ENCODE peak calls at places on chromosome 22, in eight cellular contexts. One of them, this sample, is unnamed.

GRCh38 chr22:38203855-38204497 is 2.2 kb downstream of the MAFF start:
- DNase-seq in hippocampal formation: no peak
- DNase-seq in naive B cell: no peak
- DNase-seq in neural crest cell: no peak
- DNase-seq in adipocyte: peak
- DNase-seq in HFFc6: no peak
- DNase-seq in T-cell: no peak
- DNase-seq in mucosa of descending colon: no peak
- DNase-seq in this sample: no peak

GRCh38 chr22:41518048-41518347 is 26.3 kb downstream of the POLR3H start:
- DNase-seq in hippocampal formation: no peak
- DNase-seq in naive B cell: no peak
- DNase-seq in neural crest cell: no peak
- DNase-seq in adipocyte: no peak
- DNase-seq in HFFc6: no peak
- DNase-seq in T-cell: no peak
- DNase-seq in mucosa of descending colon: no peak
- DNase-seq in this sample: no peak

GRCh38 chr22:49780281-49780991 is 47.2 kb downstream of the BRD1 start:
- DNase-seq in hippocampal formation: no peak
- DNase-seq in naive B cell: no peak
- DNase-seq in neural crest cell: no peak
- DNase-seq in adipocyte: no peak
- DNase-seq in HFFc6: no peak
- DNase-seq in T-cell: no peak
- DNase-seq in mucosa of descending colon: peak
- DNase-seq in this sample: no peak

GRCh38 chr22:37167176-37167980 is 17.7 kb upstream of the IL2RB start:
- DNase-seq in hippocampal formation: no peak
- DNase-seq in naive B cell: no peak
- DNase-seq in neural crest cell: no peak
- DNase-seq in adipocyte: no peak
- DNase-seq in HFFc6: no peak
- DNase-seq in T-cell: no peak
- DNase-seq in mucosa of descending colon: peak
- DNase-seq in this sample: no peak

GRCh38 chr22:19868773-19869471 is 14.2 kb upstream of the GNB1L start:
- DNase-seq in hippocampal formation: peak
- DNase-seq in naive B cell: no peak
- DNase-seq in neural crest cell: no peak
- DNase-seq in adipocyte: no peak
- DNase-seq in HFFc6: no peak
- DNase-seq in T-cell: no peak
- DNase-seq in mucosa of descending colon: peak
- DNase-seq in this sample: no peak

GRCh38 chr22:32473388-32473952 is 1.1 kb upstream of the FBXO7 start:
- DNase-seq in hippocampal formation: no peak
- DNase-seq in naive B cell: peak
- DNase-seq in neural crest cell: peak
- DNase-seq in adipocyte: peak
- DNase-seq in HFFc6: peak
- DNase-seq in T-cell: peak
- DNase-seq in mucosa of descending colon: no peak
- DNase-seq in this sample: peak

GRCh38 chr22:50276143-50276542 is 6.0 kb upstream of the MAPK11 start:
- DNase-seq in hippocampal formation: peak
- DNase-seq in naive B cell: peak
- DNase-seq in neural crest cell: no peak
- DNase-seq in adipocyte: peak
- DNase-seq in HFFc6: no peak
- DNase-seq in T-cell: no peak
- DNase-seq in mucosa of descending colon: no peak
- DNase-seq in this sample: no peak

GRCh38 chr22:47613606-47614350 is 851.3 kb downstream of the TBC1D22A start:
- DNase-seq in hippocampal formation: no peak
- DNase-seq in naive B cell: no peak
- DNase-seq in neural crest cell: no peak
- DNase-seq in adipocyte: no peak
- DNase-seq in HFFc6: no peak
- DNase-seq in T-cell: no peak
- DNase-seq in mucosa of descending colon: no peak
- DNase-seq in this sample: no peak

GRCh38 chr22:49517211-49517610 is 310.5 kb downstream of the BRD1 start:
- DNase-seq in hippocampal formation: no peak
- DNase-seq in naive B cell: no peak
- DNase-seq in neural crest cell: no peak
- DNase-seq in adipocyte: no peak
- DNase-seq in HFFc6: no peak
- DNase-seq in T-cell: no peak
- DNase-seq in mucosa of descending colon: no peak
- DNase-seq in this sample: no peak

GRCh38 chr22:20781272-20781990 is 7.5 kb downstream of the SERPIND1 start:
- DNase-seq in hippocampal formation: no peak
- DNase-seq in naive B cell: no peak
- DNase-seq in neural crest cell: no peak
- DNase-seq in adipocyte: no peak
- DNase-seq in HFFc6: no peak
- DNase-seq in T-cell: no peak
- DNase-seq in mucosa of descending colon: no peak
- DNase-seq in this sample: no peak

GRCh38 chr22:41998361-41999261 is at the start of gene WBP2NL:
- DNase-seq in hippocampal formation: peak
- DNase-seq in naive B cell: peak
- DNase-seq in neural crest cell: no peak
- DNase-seq in adipocyte: peak
- DNase-seq in HFFc6: no peak
- DNase-seq in T-cell: peak
- DNase-seq in mucosa of descending colon: peak
- DNase-seq in this sample: no peak

GRCh38 chr22:50308986-50309600 is 1.6 kb upstream of the PLXNB2 start:
- DNase-seq in hippocampal formation: peak
- DNase-seq in naive B cell: no peak
- DNase-seq in neural crest cell: no peak
- DNase-seq in adipocyte: peak
- DNase-seq in HFFc6: no peak
- DNase-seq in T-cell: no peak
- DNase-seq in mucosa of descending colon: peak
- DNase-seq in this sample: no peak

GRCh38 chr22:50194037-50194809 is 6.6 kb upstream of the SELENOO start:
- DNase-seq in hippocampal formation: no peak
- DNase-seq in naive B cell: no peak
- DNase-seq in neural crest cell: no peak
- DNase-seq in adipocyte: no peak
- DNase-seq in HFFc6: no peak
- DNase-seq in T-cell: no peak
- DNase-seq in mucosa of descending colon: no peak
- DNase-seq in this sample: no peak

GRCh38 chr22:37321288-37321687 is 39.0 kb downstream of the CYTH4 start:
- DNase-seq in hippocampal formation: no peak
- DNase-seq in naive B cell: no peak
- DNase-seq in neural crest cell: no peak
- DNase-seq in adipocyte: peak
- DNase-seq in HFFc6: no peak
- DNase-seq in T-cell: no peak
- DNase-seq in mucosa of descending colon: no peak
- DNase-seq in this sample: no peak

GRCh38 chr22:22870577-22871398 is 16.8 kb upstream of the IGLL5 start:
- DNase-seq in hippocampal formation: no peak
- DNase-seq in naive B cell: no peak
- DNase-seq in neural crest cell: no peak
- DNase-seq in adipocyte: no peak
- DNase-seq in HFFc6: no peak
- DNase-seq in T-cell: no peak
- DNase-seq in mucosa of descending colon: no peak
- DNase-seq in this sample: no peak

GRCh38 chr22:44940121-44940520 is 69.7 kb downstream of the PHF21B start:
- DNase-seq in hippocampal formation: no peak
- DNase-seq in naive B cell: no peak
- DNase-seq in neural crest cell: no peak
- DNase-seq in adipocyte: no peak
- DNase-seq in HFFc6: no peak
- DNase-seq in T-cell: no peak
- DNase-seq in mucosa of descending colon: peak
- DNase-seq in this sample: no peak

GRCh38 chr22:24119476-24119875 is 61.8 kb upstream of the SUSD2 start:
- DNase-seq in hippocampal formation: no peak
- DNase-seq in naive B cell: no peak
- DNase-seq in neural crest cell: no peak
- DNase-seq in adipocyte: no peak
- DNase-seq in HFFc6: no peak
- DNase-seq in T-cell: no peak
- DNase-seq in mucosa of descending colon: no peak
- DNase-seq in this sample: no peak

GRCh38 chr22:46546466-46547178 is 9.2 kb upstream of the CELSR1 start:
- DNase-seq in hippocampal formation: no peak
- DNase-seq in naive B cell: no peak
- DNase-seq in neural crest cell: no peak
- DNase-seq in adipocyte: peak
- DNase-seq in HFFc6: peak
- DNase-seq in T-cell: no peak
- DNase-seq in mucosa of descending colon: no peak
- DNase-seq in this sample: no peak

GRCh38 chr22:30441088-30441487 is 15.5 kb downstream of the MTFP1 start:
- DNase-seq in hippocampal formation: no peak
- DNase-seq in naive B cell: no peak
- DNase-seq in neural crest cell: no peak
- DNase-seq in adipocyte: no peak
- DNase-seq in HFFc6: no peak
- DNase-seq in T-cell: no peak
- DNase-seq in mucosa of descending colon: no peak
- DNase-seq in this sample: no peak

GRCh38 chr22:24465975-24466374 is 29.2 kb upstream of the UPB1 start:
- DNase-seq in hippocampal formation: no peak
- DNase-seq in naive B cell: no peak
- DNase-seq in neural crest cell: no peak
- DNase-seq in adipocyte: no peak
- DNase-seq in HFFc6: no peak
- DNase-seq in T-cell: no peak
- DNase-seq in mucosa of descending colon: no peak
- DNase-seq in this sample: no peak

GRCh38 chr22:39808087-39808486 is 85.5 kb downstream of the ENTHD1 start:
- DNase-seq in hippocampal formation: no peak
- DNase-seq in naive B cell: no peak
- DNase-seq in neural crest cell: peak
- DNase-seq in adipocyte: peak
- DNase-seq in HFFc6: peak
- DNase-seq in T-cell: no peak
- DNase-seq in mucosa of descending colon: no peak
- DNase-seq in this sample: no peak

GRCh38 chr22:41009222-41009948 is 58.2 kb downstream of the RBX1 start:
- DNase-seq in hippocampal formation: no peak
- DNase-seq in naive B cell: no peak
- DNase-seq in neural crest cell: no peak
- DNase-seq in adipocyte: peak
- DNase-seq in HFFc6: peak
- DNase-seq in T-cell: no peak
- DNase-seq in mucosa of descending colon: peak
- DNase-seq in this sample: peak

GRCh38 chr22:44702479-44703219 is 645 bp downstream of the PRR5 start:
- DNase-seq in hippocampal formation: no peak
- DNase-seq in naive B cell: no peak
- DNase-seq in neural crest cell: peak
- DNase-seq in adipocyte: peak
- DNase-seq in HFFc6: no peak
- DNase-seq in T-cell: no peak
- DNase-seq in mucosa of descending colon: no peak
- DNase-seq in this sample: no peak

This sample was measured in HFF-Myc.